ENCODE peak calls at places on chromosomes 11 and 22, in seven cellular contexts. L is cardiac fibroblast, K is skeletal muscle cell, J is mucosa of descending colon, O is H7, N is mammary epithelial cell, F is BE2C. A is an unnamed sample.

GRCh38 chr11:131696584-131697120 is 326.2 kb downstream of the NTM start:
- DNase-seq in L (no peak), K (no peak), J (no peak), O (no peak), N (no peak), F (no peak), A (no peak)

GRCh38 chr11:112129656-112130055 is 34.2 kb downstream of the IL18 start:
- DNase-seq in L (no peak), K (no peak), J (no peak), O (no peak), N (no peak), F (no peak), A (no peak)

GRCh38 chr22:49349841-49350381 is 477.8 kb downstream of the BRD1 start:
- DNase-seq in L (no peak), K (no peak), J (no peak), O (no peak), N (no peak), F (no peak), A (no peak)

GRCh38 chr11:69385466-69385820 is 91.5 kb downstream of the MYEOV start:
- DNase-seq in L (no peak), K (no peak), J (no peak), O (peak; percentile 17), N (no peak), F (no peak), A (no peak)

GRCh38 chr11:108938604-108939003 is 273.7 kb downstream of the DDX10 start:
- DNase-seq in L (peak; percentile 47), K (no peak), J (no peak), O (no peak), N (peak; percentile 18), F (no peak), A (no peak)

GRCh38 chr11:17129003-17129402 is 51.5 kb upstream of the RPS13 start:
- DNase-seq in L (peak; percentile 62), K (peak; percentile 9), J (no peak), O (no peak), N (peak; percentile 3), F (no peak), A (no peak)

GRCh38 chr11:75077316-75077715 is 19.4 kb downstream of the OR2AT4 start:
- DNase-seq in L (peak; percentile 71), K (no peak), J (no peak), O (no peak), N (peak; percentile 49), F (no peak), A (no peak)

GRCh38 chr11:69333149-69333710 is 39.3 kb downstream of the MYEOV start:
- DNase-seq in L (no peak), K (no peak), J (no peak), O (no peak), N (no peak), F (no peak), A (no peak)

GRCh38 chr11:75350122-75350742 is 1.2 kb downstream of the ARRB1 start:
- DNase-seq in L (no peak), K (no peak), J (no peak), O (no peak), N (no peak), F (no peak), A (no peak)

GRCh38 chr11:46948378-46949131 is 12.0 kb downstream of the CSTPP1 start:
- DNase-seq in L (peak; percentile 87), K (peak; percentile 69), J (no peak), O (no peak), N (peak; percentile 60), F (no peak), A (no peak)

GRCh38 chr11:115911656-115912055 is 407.4 kb upstream of the CADM1 start:
- DNase-seq in L (no peak), K (no peak), J (no peak), O (no peak), N (no peak), F (peak; percentile 62), A (no peak)

GRCh38 chr11:3215346-3216026 is 3.1 kb downstream of the MRGPRG start:
- DNase-seq in L (no peak), K (no peak), J (no peak), O (peak; percentile 58), N (no peak), F (peak; percentile 2), A (no peak)

GRCh38 chr11:36373040-36374010 is 77.2 kb downstream of the PRR5L start:
- DNase-seq in L (no peak), K (no peak), J (no peak), O (no peak), N (no peak), F (no peak), A (no peak)

GRCh38 chr11:17606206-17607082 is 59.4 kb downstream of the OTOG start:
- DNase-seq in L (no peak), K (no peak), J (no peak), O (peak; percentile 32), N (no peak), F (no peak), A (no peak)

GRCh38 chr11:36254739-36255138 is 34.5 kb downstream of the COMMD9 start:
- DNase-seq in L (peak; percentile 72), K (no peak), J (no peak), O (no peak), N (peak; percentile 50), F (no peak), A (no peak)

GRCh38 chr11:12117200-12117995 is 7.0 kb downstream of the MICAL2 start:
- DNase-seq in L (peak; percentile 56), K (no peak), J (no peak), O (no peak), N (peak; percentile 73), F (no peak), A (no peak)

GRCh38 chr11:117610901-117611300 is 186.1 kb downstream of the DSCAML1 start:
- DNase-seq in L (no peak), K (no peak), J (no peak), O (no peak), N (no peak), F (no peak), A (no peak)

GRCh38 chr11:126334665-126335462 is 20.6 kb upstream of the ST3GAL4 start:
- DNase-seq in L (peak; percentile 51), K (no peak), J (no peak), O (no peak), N (no peak), F (no peak), A (no peak)

GRCh38 chr11:66044757-66045156 is 4.2 kb downstream of the GAL3ST3 start:
- DNase-seq in L (no peak), K (no peak), J (no peak), O (no peak), N (no peak), F (no peak), A (no peak)

GRCh38 chr11:113618360-113618759 is 87.7 kb downstream of the TMPRSS5 start:
- DNase-seq in L (peak; percentile 70), K (peak; percentile 38), J (no peak), O (no peak), N (peak; percentile 82), F (no peak), A (no peak)

GRCh38 chr11:131195801-131196517 is 174.5 kb upstream of the NTM start:
- DNase-seq in L (peak; percentile 10), K (no peak), J (peak; percentile 36), O (no peak), N (no peak), F (no peak), A (no peak)

GRCh38 chr11:9231848-9232177 is 33.3 kb downstream of the DENND5A start:
- DNase-seq in L (peak; percentile 66), K (no peak), J (no peak), O (peak; percentile 33), N (no peak), F (no peak), A (no peak)

GRCh38 chr22:40414306-40414705 is 43.9 kb downstream of the SGSM3 start:
- DNase-seq in L (peak; percentile 29), K (no peak), J (no peak), O (no peak), N (peak; percentile 71), F (no peak), A (no peak)

GRCh38 chr11:116910378-116910777 is 73.0 kb upstream of the APOA1 start:
- DNase-seq in L (peak; percentile 43), K (no peak), J (no peak), O (no peak), N (no peak), F (no peak), A (no peak)

DNA sequence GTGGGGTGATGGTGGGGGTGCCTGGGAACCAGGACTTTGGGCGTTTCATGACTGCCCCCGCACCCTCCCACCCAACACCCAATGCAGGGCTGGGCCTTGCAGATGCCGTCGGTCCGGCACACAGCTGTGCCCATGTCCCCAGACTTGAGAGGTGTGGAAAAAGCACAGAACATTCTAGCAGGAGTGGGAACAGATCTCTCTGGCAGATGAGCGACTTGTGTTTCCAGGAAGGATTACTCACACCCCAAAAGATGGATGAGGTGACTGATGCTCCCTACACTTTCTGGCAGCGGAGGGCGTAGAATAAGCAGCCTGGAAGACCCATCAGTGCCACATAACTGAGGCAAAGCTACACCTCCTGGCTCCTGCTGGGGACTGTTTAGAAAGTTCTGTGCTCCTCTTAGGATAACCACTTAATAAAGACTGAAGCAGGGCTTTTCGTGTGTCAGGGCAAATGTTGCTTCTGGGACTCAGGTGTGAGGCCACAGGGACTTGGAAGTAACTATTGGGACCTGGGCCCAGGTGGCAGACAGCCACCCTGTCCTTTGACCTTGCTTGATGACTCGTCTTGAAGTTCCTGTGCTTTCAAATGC is 24.2 kb downstream of the FBLN1 start:
- DNase-seq in L (no peak), K (no peak), J (no peak), O (no peak), N (no peak), F (no peak), A (no peak)
- H3K4me3 ChIP-seq in L (no peak overlapping the region), K (no peak overlapping the region), J (no peak overlapping the region), O (no peak overlapping the region), N (no peak overlapping the region), F (no peak overlapping the region), A (no peak overlapping the region)

DNA sequence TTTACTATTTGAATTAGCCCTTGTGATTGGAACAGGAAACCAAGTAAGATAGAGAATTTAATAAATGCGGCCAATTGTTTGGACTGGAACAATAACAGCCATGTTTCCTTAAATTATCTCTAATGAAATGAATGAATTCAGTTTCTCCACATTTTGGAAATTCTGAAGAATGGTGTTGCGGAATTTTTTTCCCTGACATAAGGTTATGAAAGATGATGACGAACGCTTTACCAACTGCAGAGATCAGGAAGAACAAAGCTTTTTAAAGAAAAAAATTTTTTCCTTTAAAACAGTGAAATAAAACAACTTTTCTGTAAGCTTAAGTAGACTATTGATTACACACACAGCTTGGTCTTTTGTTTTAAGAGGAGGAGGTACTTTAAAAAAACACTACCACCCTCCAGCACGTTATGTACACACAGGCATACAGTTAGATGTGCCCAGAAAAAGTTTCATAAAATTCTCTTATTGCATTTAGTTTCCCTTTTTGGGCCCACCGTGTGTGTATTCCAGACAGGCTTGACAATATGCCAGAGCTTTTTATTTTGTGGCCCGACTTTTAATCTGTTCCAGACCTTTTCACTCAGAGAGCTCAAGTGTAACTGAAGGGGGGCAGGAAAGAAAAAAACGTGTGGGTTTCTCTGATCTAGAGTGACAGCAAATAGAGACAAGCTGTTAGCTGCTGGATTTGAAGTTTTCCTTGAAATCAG is 77.3 kb downstream of the YAP1 start:
- DNase-seq in L (peak; percentile 57), K (no peak), J (no peak), O (no peak), N (no peak), F (peak; percentile 8), A (no peak)
- H3K4me3 ChIP-seq in L (no peak overlapping the region), K (no peak overlapping the region), J (no peak overlapping the region), O (no peak overlapping the region), N (no peak overlapping the region), F (no peak overlapping the region), A (no peak overlapping the region)

GRCh38 chr11:118921121-118921928 is 4.4 kb downstream of the BCL9L start:
- DNase-seq in L (peak; percentile 96), K (peak; percentile 80), J (peak; percentile 63), O (peak; percentile 82), N (peak; percentile 85), F (no peak), A (no peak)
- H3K4me3 ChIP-seq in L (peak overlapping the region; percentile 99), K (peak overlapping the region; percentile 100), J (no peak overlapping the region), O (peak overlapping the region; percentile 15), N (peak overlapping the region; percentile 100), F (peak overlapping the region; percentile 92), A (peak overlapping the region; percentile 42)

GRCh38 chr11:8080069-8080670 is 841 bp upstream of the TUB start:
- DNase-seq in L (no peak), K (no peak), J (no peak), O (no peak), N (no peak), F (no peak), A (no peak)
- H3K4me3 ChIP-seq in L (no peak overlapping the region), K (peak overlapping the region; percentile 51), J (no peak overlapping the region), O (peak overlapping the region; percentile 63), N (no peak overlapping the region), F (peak overlapping the region; percentile 38), A (no peak overlapping the region)